ENCODE peak calls at places on chromosome 12, in nine cellular contexts. W is endothelial cell of umbilical vein, T is Panc1, X is SK-N-SH, M is K562, P is breast epithelium, V is SK-N-MC, L is HCT116, G is stomach. O is an unnamed sample.

GRCh38 chr12:68560823-68561422 is 49.8 kb upstream of the RAP1B start:
- DNase-seq in W (no peak), T (no peak), X (no peak), M (no peak), P (no peak), V (no peak), L (no peak), G (no peak), O (no peak)

GRCh38 chr12:116599285-116600122 is 40.3 kb downstream of the MAP1LC3B2 start:
- DNase-seq in W (peak; percentile 73), T (no peak), X (peak; percentile 81), M (peak; percentile 89), P (peak; percentile 82), V (no peak), L (peak; percentile 26), G (peak; percentile 82), O (peak; percentile 93)

GRCh38 chr12:27969011-27969900 is 3.3 kb downstream of the PTHLH start:
- DNase-seq in W (peak; percentile 43), T (no peak), X (peak; percentile 76), M (no peak), P (no peak), V (no peak), L (no peak), G (no peak), O (no peak)

GRCh38 chr12:96617178-96617577 is 127.8 kb downstream of the CFAP54 start:
- DNase-seq in W (no peak), T (no peak), X (no peak), M (peak; percentile 10), P (no peak), V (no peak), L (no peak), G (no peak), O (no peak)

GRCh38 chr12:102478416-102479098 is 1.8 kb downstream of the IGF1 start:
- DNase-seq in W (no peak), T (no peak), X (no peak), M (no peak), P (no peak), V (no peak), L (no peak), G (peak; percentile 28), O (no peak)

GRCh38 chr12:84922721-84923120 is 10.1 kb upstream of the SLC6A15 start:
- DNase-seq in W (no peak), T (no peak), X (no peak), M (no peak), P (no peak), V (no peak), L (no peak), G (no peak), O (no peak)

GRCh38 chr12:65532744-65533143 is 254.3 kb downstream of the MSRB3 start:
- DNase-seq in W (peak; percentile 17), T (no peak), X (no peak), M (no peak), P (no peak), V (no peak), L (no peak), G (no peak), O (no peak)

GRCh38 chr12:15627995-15628945 is 160.9 kb downstream of the EPS8 start:
- DNase-seq in W (peak; percentile 66), T (no peak), X (no peak), M (no peak), P (no peak), V (no peak), L (no peak), G (no peak), O (no peak)

GRCh38 chr12:20063116-20063515 is 305.2 kb upstream of the PDE3A start:
- DNase-seq in W (peak; percentile 62), T (no peak), X (no peak), M (no peak), P (no peak), V (no peak), L (no peak), G (no peak), O (no peak)

GRCh38 chr12:19546611-19547162 is 107.4 kb downstream of the AEBP2 start:
- DNase-seq in W (peak; percentile 92), T (no peak), X (no peak), M (no peak), P (no peak), V (peak; percentile 47), L (no peak), G (no peak), O (no peak)

GRCh38 chr12:79557690-79558315 is 133.0 kb downstream of the PAWR start:
- DNase-seq in W (no peak), T (no peak), X (no peak), M (no peak), P (no peak), V (no peak), L (no peak), G (no peak), O (no peak)

GRCh38 chr12:51546102-51546501 is 44.9 kb upstream of the SCN8A start:
- DNase-seq in W (no peak), T (no peak), X (no peak), M (no peak), P (no peak), V (no peak), L (no peak), G (no peak), O (no peak)

GRCh38 chr12:41061189-41061588 is 126.9 kb upstream of the PDZRN4 start:
- DNase-seq in W (no peak), T (no peak), X (no peak), M (no peak), P (no peak), V (no peak), L (no peak), G (no peak), O (no peak)

GRCh38 chr12:67940780-67941243 is 48.4 kb upstream of the IFNG-AS1 start:
- DNase-seq in W (no peak), T (no peak), X (no peak), M (no peak), P (no peak), V (no peak), L (no peak), G (peak; percentile 36), O (no peak)

GRCh38 chr12:4763549-4763948 is 43.3 kb downstream of the GALNT8 start:
- DNase-seq in W (no peak), T (no peak), X (peak; percentile 38), M (peak; percentile 55), P (no peak), V (no peak), L (peak; percentile 45), G (no peak), O (no peak)

GRCh38 chr12:40325349-40325960 is 100.7 kb downstream of the LRRK2 start:
- DNase-seq in W (peak; percentile 27), T (peak; percentile 64), X (peak; percentile 46), M (peak; percentile 8), P (no peak), V (no peak), L (peak; percentile 59), G (no peak), O (no peak)

GRCh38 chr12:14310866-14311265 is 54.6 kb upstream of the ATF7IP start:
- DNase-seq in W (no peak), T (no peak), X (no peak), M (no peak), P (no peak), V (no peak), L (no peak), G (no peak), O (no peak)

GRCh38 chr12:14308516-14308915 is 57.0 kb upstream of the ATF7IP start:
- DNase-seq in W (no peak), T (no peak), X (no peak), M (no peak), P (no peak), V (no peak), L (no peak), G (no peak), O (no peak)

DNA sequence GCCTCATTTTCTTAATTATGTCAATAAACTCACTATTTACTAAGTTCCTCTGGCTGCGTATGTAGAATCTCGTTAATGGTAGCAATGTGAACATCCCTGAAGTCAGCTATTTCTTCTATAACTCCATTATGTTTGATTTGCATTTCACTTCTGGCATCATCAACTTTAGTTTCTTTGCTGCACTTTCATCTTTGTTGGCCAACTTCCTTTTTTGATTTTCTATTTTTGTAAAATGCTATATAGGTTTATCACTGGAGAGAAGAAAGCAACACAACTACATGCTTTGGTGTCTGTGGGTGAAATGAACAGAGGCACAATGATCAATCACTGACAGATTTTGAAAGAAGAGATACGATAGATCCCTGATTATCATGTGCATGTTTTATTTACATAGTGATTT is 58.5 kb upstream of the ATF7IP start:
- DNase-seq in W (no peak), T (no peak), X (no peak), M (no peak), P (no peak), V (no peak), L (no peak), G (no peak), O (no peak)
- H3K4me3 ChIP-seq in W (no peak overlapping the region), T (no peak overlapping the region), X (no peak overlapping the region), M (no peak overlapping the region), P (no peak overlapping the region), V (no peak overlapping the region), L (no peak overlapping the region), G (no peak overlapping the region), O (no peak overlapping the region)

DNA sequence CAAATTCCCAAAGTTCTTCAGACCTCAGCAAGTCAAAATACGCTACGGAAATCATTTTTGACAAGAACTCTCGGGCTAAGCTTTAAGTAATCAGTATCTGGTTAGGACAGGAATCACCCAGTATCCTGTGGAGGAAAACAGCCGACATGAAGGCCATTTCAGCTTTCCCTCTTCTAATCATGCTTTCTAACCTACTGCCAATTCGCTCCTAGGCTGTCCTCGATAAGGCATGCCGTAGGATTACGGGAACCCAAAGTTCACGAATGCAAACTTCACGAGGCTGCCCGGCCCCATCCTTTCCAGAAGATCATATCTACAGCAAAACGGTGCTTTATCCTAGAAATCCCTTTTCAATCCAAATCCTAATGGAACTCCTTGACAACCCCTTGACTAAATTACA is 81.9 kb upstream of the PTPRB start:
- DNase-seq in W (peak; percentile 78), T (no peak), X (no peak), M (no peak), P (no peak), V (no peak), L (no peak), G (no peak), O (no peak)
- TF ChIP-seq POLR2AphosphoS5 in W (no peak), T (no peak), X (no peak), M (no peak), P (no peak), V (no peak), L (no peak), G (no peak), O (no peak)

GRCh38 chr12:3097836-3098235 is 20.7 kb downstream of the TSPAN9 start:
- DNase-seq in W (no peak), T (no peak), X (peak; percentile 57), M (no peak), P (no peak), V (no peak), L (no peak), G (no peak), O (no peak)
- H3K4me3 ChIP-seq in W (no peak overlapping the region), T (no peak overlapping the region), X (no peak overlapping the region), M (no peak overlapping the region), P (no peak overlapping the region), V (no peak overlapping the region), L (no peak overlapping the region), G (peak overlapping the region; percentile 4), O (peak overlapping the region; percentile 37)

DNA sequence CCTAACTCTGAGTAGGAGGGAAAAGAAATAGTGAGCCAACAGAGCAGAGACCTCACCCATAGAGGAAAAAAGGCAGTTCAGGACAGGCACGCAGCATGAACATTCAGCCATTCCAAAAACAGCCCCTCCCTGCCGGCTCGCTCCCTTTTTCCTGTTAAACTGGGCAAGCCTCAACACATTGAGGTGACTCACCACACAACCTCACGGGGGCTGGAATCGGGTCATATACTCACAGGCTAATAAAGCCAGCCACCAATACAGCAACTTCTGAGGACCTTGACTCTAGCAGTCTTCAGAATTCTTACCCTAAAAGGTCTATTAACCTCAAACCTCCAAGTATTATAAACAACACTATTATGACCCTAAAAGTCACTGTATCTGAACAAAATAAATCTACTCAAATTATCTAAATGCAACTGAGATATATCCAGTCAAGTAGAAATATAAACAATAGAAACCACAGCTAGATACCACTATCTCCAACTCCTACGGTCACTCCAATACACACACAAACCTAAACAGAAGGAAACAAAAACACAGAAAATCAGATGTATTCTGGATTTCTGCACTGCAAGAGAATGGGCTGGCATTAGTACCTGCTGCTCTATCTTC is 6.3 kb downstream of the YBX3 start:
- DNase-seq in W (peak; percentile 95), T (no peak), X (no peak), M (no peak), P (peak; percentile 75), V (no peak), L (peak; percentile 75), G (peak; percentile 73), O (no peak)
- TF ChIP-seq POLR2AphosphoS5 in W (peak; percentile 85), T (no peak), X (no peak), M (no peak), P (peak; percentile 79), V (no peak), L (peak; percentile 67), G (peak; percentile 39), O (no peak)